ENCODE peak calls at places on chromosomes 7 and 10, in six cellular contexts. D, V, F, Y, S and U are unnamed samples.

GRCh38 chr10:100568937-100569336 is 33.2 kb downstream of the HIF1AN start:
- DNase-seq in Y (no peak), V (no peak), D (no peak), S (no peak), F (no peak), U (no peak)

GRCh38 chr10:113326160-113327111 is 226.4 kb upstream of the HABP2 start:
- DNase-seq in V (no peak), D (no peak), F (peak; percentile 10), Y (no peak), S (no peak), U (peak; percentile 87)

GRCh38 chr7:44286618-44287487 is 38.5 kb downstream of the CAMK2B start:
- DNase-seq in V (no peak), S (no peak), Y (no peak), F (no peak), D (peak; percentile 60), U (no peak)

GRCh38 chr10:11204355-11204879 is 186.7 kb downstream of the CELF2 start:
- DNase-seq in D (no peak), Y (no peak), F (no peak), S (no peak), V (no peak), U (no peak)

GRCh38 chr10:77011823-77012566 is 625.6 kb downstream of the KCNMA1 start:
- DNase-seq in S (no peak), D (no peak), V (no peak), F (no peak), Y (no peak), U (no peak)

GRCh38 chr7:124959676-124960075 is 30.1 kb upstream of the POT1 start:
- DNase-seq in Y (no peak), V (no peak), S (no peak), D (no peak), F (no peak), U (no peak)

GRCh38 chr7:135316648-135317313 is 83.1 kb downstream of the STRA8 start:
- DNase-seq in Y (no peak), F (no peak), V (no peak), S (no peak), D (no peak), U (no peak)

GRCh38 chr7:41162612-41163011 is 540.3 kb downstream of the INHBA start:
- DNase-seq in S (no peak), F (no peak), V (no peak), Y (no peak), D (no peak), U (no peak)

GRCh38 chr10:103678104-103678526 is 177.3 kb downstream of the SH3PXD2A start:
- DNase-seq in Y (peak; percentile 70), D (no peak), S (peak; percentile 56), V (peak; percentile 87), F (peak; percentile 53), U (peak; percentile 90)

GRCh38 chr10:35684625-35685024 is 42.5 kb upstream of the FZD8 start:
- DNase-seq in D (no peak), V (no peak), S (no peak), Y (peak; percentile 49), F (no peak), U (no peak)

GRCh38 chr7:127895360-127895759 is 135.9 kb downstream of the LRRC4 start:
- DNase-seq in D (no peak), V (no peak), Y (no peak), F (no peak), S (no peak), U (no peak)
- H3K27ac ChIP-seq in D (no peak overlapping the region), V (no peak overlapping the region), Y (no peak overlapping the region), F (no peak overlapping the region), S (no peak overlapping the region), U (no peak overlapping the region)

GRCh38 chr7:47978790-47979144 is 648 bp downstream of the HUS1 start:
- DNase-seq in F (no peak), Y (no peak), D (no peak), V (no peak), S (no peak), U (peak; percentile 25)
- H3K27ac ChIP-seq in F (peak overlapping the region; percentile 87), Y (peak overlapping the region; percentile 83), D (peak overlapping the region; percentile 82), V (peak overlapping the region; percentile 94), S (peak overlapping the region; percentile 81), U (peak overlapping the region; percentile 84)

DNA sequence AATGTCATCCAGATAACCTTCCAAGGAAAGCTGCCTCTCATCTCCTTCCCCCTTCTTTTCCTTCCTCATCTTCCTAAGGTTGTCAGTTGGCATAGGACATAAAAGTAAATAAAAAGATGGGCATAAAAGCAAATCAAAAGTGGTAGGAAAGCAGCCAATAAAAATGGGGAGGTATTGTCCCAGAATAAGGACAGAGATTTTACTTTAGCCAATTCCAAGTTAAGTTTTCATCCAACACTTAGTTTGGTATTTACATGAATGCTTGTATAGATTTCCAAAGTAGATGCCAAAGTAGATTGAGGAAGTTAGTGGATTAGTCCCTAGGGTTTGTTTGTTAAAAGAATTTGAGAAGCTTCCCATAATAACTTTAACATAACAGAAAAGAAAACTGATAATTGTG is 33.7 kb downstream of the HDAC9 start:
- DNase-seq in F (no peak), S (no peak), Y (no peak), D (no peak), V (no peak), U (no peak)
- H3K27ac ChIP-seq in F (no peak overlapping the region), S (no peak overlapping the region), Y (peak overlapping the region; percentile 21), D (no peak overlapping the region), V (no peak overlapping the region), U (no peak overlapping the region)

GRCh38 chr10:5861269-5862031 is 28.2 kb downstream of the ANKRD16 start:
- DNase-seq in V (no peak), D (no peak), F (no peak), S (no peak), Y (no peak), U (peak; percentile 83)
- H3K27ac ChIP-seq in V (no peak overlapping the region), D (no peak overlapping the region), F (no peak overlapping the region), S (no peak overlapping the region), Y (no peak overlapping the region), U (peak overlapping the region; percentile 90)